ENCODE peak calls at places on chromosomes 7 and 10, in nine cellular contexts. W is spleen; N is adipocyte; V is sigmoid colon; H is colonic mucosa; X is psoas muscle; O is body of pancreas; P is aorta; M is naive thymus-derived CD4-positive, alpha-beta T cell. Z is an unnamed sample. For H3K36me3, the result is how much of the 10 kb centered on the place peaks cover.

GRCh38 chr7:92608380-92609322 is 18.5 kb upstream of the FAM133B start:
- DNase-seq in W (no peak), N (no peak), V (no peak), H (peak), X (no peak), O (peak), P (no peak), M (no peak), Z (no peak)

GRCh38 chr7:14394786-14395185 is 405.3 kb upstream of the ETV1 start:
- DNase-seq in W (no peak), N (no peak), V (no peak), H (no peak), X (no peak), O (no peak), P (no peak), M (no peak), Z (no peak)

GRCh38 chr10:70984986-70985719 is 96.8 kb upstream of the PCBD1 start:
- DNase-seq in W (peak), N (no peak), V (no peak), H (no peak), X (no peak), O (no peak), P (no peak), M (no peak), Z (no peak)

GRCh38 chr10:124911124-124912051 is 30.5 kb upstream of the ZRANB1 start:
- DNase-seq in W (no peak), N (peak), V (no peak), H (no peak), X (no peak), O (no peak), P (no peak), M (no peak), Z (no peak)

GRCh38 chr7:39735903-39736302 is 112.5 kb downstream of the RALA start:
- DNase-seq in W (no peak), N (no peak), V (no peak), H (no peak), X (no peak), O (no peak), P (no peak), M (no peak), Z (peak)

GRCh38 chr10:54800677-54801480 is at the start of gene PCDH15:
- DNase-seq in W (no peak), N (no peak), V (no peak), H (no peak), X (no peak), O (peak), P (no peak), M (no peak), Z (peak)

GRCh38 chr10:88594482-88594881 is 7.9 kb downstream of the LIPJ start:
- DNase-seq in W (no peak), N (no peak), V (no peak), H (no peak), X (no peak), O (no peak), P (no peak), M (no peak), Z (no peak)

GRCh38 chr7:75638607-75639070 is 100.1 kb downstream of the HIP1 start:
- DNase-seq in W (peak), N (peak), V (peak), H (peak), X (peak), O (peak), P (peak), M (no peak), Z (peak)

GRCh38 chr7:120043250-120043649 is 229.7 kb upstream of the KCND2 start:
- DNase-seq in W (no peak), N (no peak), V (no peak), H (no peak), X (no peak), O (no peak), P (no peak), M (no peak), Z (no peak)

GRCh38 chr7:140326116-140326928 is 72.0 kb downstream of the SLC37A3 start:
- DNase-seq in W (peak), N (peak), V (peak), H (peak), X (peak), O (peak), P (peak), M (peak), Z (peak)

GRCh38 chr10:6044651-6045599 is 17.2 kb downstream of the IL2RA start:
- DNase-seq in W (no peak), N (no peak), V (peak), H (peak), X (no peak), O (no peak), P (no peak), M (no peak), Z (no peak)

GRCh38 chr10:118471863-118472262 is 123.6 kb downstream of the PRLHR start:
- DNase-seq in W (no peak), N (peak), V (no peak), H (no peak), X (no peak), O (no peak), P (no peak), M (no peak), Z (peak)

GRCh38 chr7:39083781-39084180 is 106.1 kb downstream of the POU6F2 start:
- DNase-seq in W (no peak), N (no peak), V (no peak), H (no peak), X (no peak), O (no peak), P (no peak), M (no peak), Z (no peak)

DNA sequence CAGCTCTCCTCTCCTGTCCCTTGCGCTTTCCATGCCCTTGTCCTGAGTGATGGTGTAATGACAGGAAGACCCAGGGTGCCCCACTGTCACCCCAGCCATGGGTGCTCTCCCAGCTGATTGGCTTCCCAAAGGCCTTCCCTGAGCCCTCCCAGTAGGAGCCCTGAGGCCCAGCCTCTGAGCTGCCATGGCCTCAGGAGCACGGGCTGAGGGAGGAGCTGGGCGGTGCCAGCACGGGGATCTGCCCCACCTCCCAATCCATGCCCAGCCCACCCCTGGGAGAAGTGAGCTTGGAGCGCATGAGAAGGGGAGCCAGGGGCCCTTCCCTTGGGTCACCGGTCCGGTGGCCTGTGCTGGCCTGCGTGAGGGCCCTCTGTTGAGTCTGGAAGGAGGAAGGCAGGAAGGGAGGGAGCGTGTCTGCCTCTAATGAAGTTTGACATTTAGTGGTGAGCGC is 28.4 kb downstream of the GBX1 start:
- DNase-seq in W (peak), N (no peak), V (peak), H (no peak), X (no peak), O (peak), P (no peak), M (no peak), Z (no peak)
- H3K36me3 ChIP-seq in W (half or more), N (half or more), V (under half), H (under half), X (half or more), O (under half), P (under half), M (under half), Z (under half)

GRCh38 chr7:17253885-17254284 is 44.6 kb upstream of the AHR start:
- DNase-seq in W (no peak), N (no peak), V (no peak), H (no peak), X (no peak), O (no peak), P (no peak), M (no peak), Z (no peak)
- H3K4me3 ChIP-seq in W (no peak), N (no peak), V (no peak), H (no peak), X (no peak), O (no peak), P (no peak), M (no peak), Z (no peak)

DNA sequence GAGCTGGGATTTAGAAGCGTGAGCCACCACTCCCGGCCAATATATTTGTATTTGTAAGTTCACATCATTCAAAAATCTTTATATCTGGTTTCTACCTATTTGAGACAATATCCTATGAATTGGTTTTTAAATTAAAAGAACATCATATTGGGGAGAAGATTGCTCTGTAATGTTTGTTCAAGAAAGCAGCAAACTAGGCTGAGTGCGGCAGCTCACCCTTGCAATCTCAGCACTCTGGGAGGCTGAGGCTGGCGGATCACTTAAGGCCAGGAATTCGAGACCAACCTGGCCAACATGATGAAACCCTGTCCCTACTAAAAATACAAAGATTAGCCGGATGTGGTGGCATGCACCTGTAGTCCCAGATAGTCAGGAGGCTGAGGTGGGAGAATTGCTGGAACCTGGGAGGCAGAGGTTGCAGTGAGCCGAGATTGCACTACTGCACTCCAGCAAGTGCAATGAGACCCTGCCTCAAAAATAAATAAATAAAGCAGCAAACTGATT is 9.4 kb downstream of the NIPSNAP2 start:
- DNase-seq in W (no peak), N (no peak), V (no peak), H (no peak), X (no peak), O (no peak), P (no peak), M (no peak), Z (no peak)
- H3K36me3 ChIP-seq in W (under half), N (under half), V (under half), H (under half), X (under half), O (under half), P (under half), M (under half), Z (under half)

GRCh38 chr7:20784311-20785210 is 2.1 kb downstream of the SP8 start:
- DNase-seq in W (no peak), N (no peak), V (no peak), H (no peak), X (no peak), O (no peak), P (no peak), M (no peak), Z (peak)
- H3K4me3 ChIP-seq in W (peak), N (no peak), V (peak), H (peak), X (peak), O (no peak), P (no peak), M (no peak), Z (peak)

DNA sequence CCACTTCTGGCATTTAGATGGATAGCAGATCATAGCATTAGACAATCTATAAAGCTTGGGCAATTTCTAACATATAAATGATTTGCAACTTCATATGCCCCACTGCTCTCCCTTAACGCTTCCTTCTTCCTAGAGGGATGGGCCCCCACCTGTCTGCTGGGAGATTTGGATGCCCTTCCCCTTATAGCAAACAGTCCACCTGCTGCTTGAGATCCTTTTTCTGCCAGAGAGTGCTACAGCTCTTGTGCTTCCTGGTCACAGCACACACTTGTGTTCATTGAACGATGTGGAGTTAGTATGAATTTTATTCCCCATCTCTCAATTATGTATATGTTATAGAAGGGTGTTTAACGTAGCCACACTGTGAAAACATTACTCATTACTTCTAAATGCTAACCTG is 10.4 kb upstream of the PCGF5 start:
- DNase-seq in W (no peak), N (no peak), V (no peak), H (peak), X (no peak), O (no peak), P (no peak), M (no peak), Z (no peak)
- H3K36me3 ChIP-seq in W (under half), N (under half), V (under half), H (under half), X (under half), O (under half), P (under half), M (under half), Z (under half)

GRCh38 chr7:22856437-22856836 is 33.8 kb upstream of the TOMM7 start:
- DNase-seq in W (no peak), N (peak), V (no peak), H (no peak), X (no peak), O (no peak), P (no peak), M (no peak), Z (no peak)
- H3K4me3 ChIP-seq in W (no peak), N (peak), V (no peak), H (no peak), X (peak), O (no peak), P (no peak), M (no peak), Z (no peak)

DNA sequence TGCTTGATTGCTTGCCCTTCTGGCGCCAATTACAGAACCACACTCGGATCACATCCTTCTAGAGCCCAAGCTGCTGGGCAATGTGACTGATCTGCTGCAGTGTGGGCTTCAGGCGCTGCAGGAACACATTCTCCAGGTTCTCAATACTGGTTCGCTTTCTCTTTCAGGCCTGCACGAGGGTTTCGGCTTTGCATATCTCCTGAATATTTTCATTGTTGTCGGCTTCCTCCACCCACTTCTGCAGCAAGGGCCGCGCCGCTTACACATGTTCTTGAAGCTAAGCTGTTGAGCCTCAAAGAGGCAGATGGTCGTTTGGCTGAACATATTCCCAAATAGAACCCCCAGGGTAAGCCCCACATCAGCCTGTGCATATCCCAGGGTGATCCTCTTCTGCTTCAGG is 64.7 kb downstream of the HERC4 start:
- DNase-seq in W (no peak), N (no peak), V (no peak), H (no peak), X (no peak), O (no peak), P (no peak), M (no peak), Z (no peak)
- H3K36me3 ChIP-seq in W (half or more), N (half or more), V (under half), H (under half), X (half or more), O (under half), P (under half), M (under half), Z (under half)

GRCh38 chr7:5429857-5430611 is 6.4 kb upstream of the TNRC18 start:
- DNase-seq in W (no peak), N (peak), V (peak), H (peak), X (peak), O (no peak), P (no peak), M (no peak), Z (peak)
- H3K4me3 ChIP-seq in W (peak), N (peak), V (peak), H (peak), X (peak), O (no peak), P (no peak), M (no peak), Z (peak)

GRCh38 chr10:24542314-24543270 is 181.1 kb downstream of the ARHGAP21 start:
- DNase-seq in W (no peak), N (no peak), V (no peak), H (no peak), X (no peak), O (no peak), P (no peak), M (no peak), Z (no peak)
- H3K36me3 ChIP-seq in W (under half), N (under half), V (under half), H (under half), X (half or more), O (under half), P (under half), M (under half), Z (half or more)

DNA sequence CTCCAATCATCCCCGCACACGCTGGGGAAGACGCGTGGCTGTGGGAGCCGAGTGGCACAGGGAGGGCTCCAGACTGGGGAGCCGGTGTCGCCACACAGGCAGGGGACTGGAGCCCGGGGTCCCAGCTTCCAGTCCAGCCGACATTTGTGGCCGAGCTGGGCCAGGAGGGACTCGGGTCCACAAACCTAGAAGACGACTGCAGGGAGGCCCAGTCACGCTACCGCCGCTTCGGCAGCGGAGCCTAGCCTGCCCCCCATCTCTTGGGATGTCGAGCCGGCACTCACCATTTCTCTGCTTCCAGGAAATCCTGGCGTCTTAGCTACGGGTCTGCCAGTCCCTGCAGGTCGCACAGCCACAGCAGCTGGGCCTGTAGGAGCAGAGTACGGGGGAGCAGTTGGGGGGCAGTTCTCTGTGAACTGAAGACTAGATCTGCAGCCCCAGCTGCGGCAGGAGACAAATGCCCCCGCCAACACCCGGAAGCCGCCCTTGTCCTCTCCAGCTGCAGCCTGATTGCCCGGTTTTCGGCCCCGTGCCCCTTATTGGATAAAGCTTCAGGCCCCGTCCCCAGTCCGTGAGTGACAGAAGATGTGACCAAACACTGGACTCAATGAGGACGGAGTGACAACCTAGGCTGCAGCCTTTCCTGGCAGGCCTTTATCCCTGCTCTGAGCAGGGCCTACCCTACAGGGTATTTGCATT is 270.7 kb downstream of the ZNF33B start:
- DNase-seq in W (peak), N (peak), V (peak), H (peak), X (peak), O (peak), P (peak), M (no peak), Z (peak)
- H3K4me3 ChIP-seq in W (peak), N (peak), V (peak), H (peak), X (peak), O (peak), P (peak), M (no peak), Z (peak)

Z was measured in SJCRH30.